ENCODE peak calls at places on chromosome 21, in four cellular contexts. I, H, G and B are unnamed samples.

GRCh38 chr21:26212220-26212619 is 41.6 kb upstream of the APP start:
- DNase-seq in I (no peak), H (no peak), G (no peak), B (no peak)

GRCh38 chr21:34690041-34690792 is 21.4 kb downstream of the CLIC6 start:
- DNase-seq in I (no peak), H (no peak), G (no peak), B (no peak)

GRCh38 chr21:40512590-40512989 is 334.4 kb downstream of the DSCAM start:
- DNase-seq in I (no peak), H (no peak), G (no peak), B (no peak)

GRCh38 chr21:42461881-42462877 is 33.8 kb downstream of the RSPH1 start:
- DNase-seq in I (no peak), H (no peak), G (no peak), B (no peak)

GRCh38 chr21:44300262-44300959 is 558 bp downstream of the PFKL start:
- DNase-seq in I (no peak), H (peak; percentile 82), G (peak; percentile 74), B (peak; percentile 56)

GRCh38 chr21:44618909-44619308 is 7.0 kb downstream of the KRTAP10-8 start:
- DNase-seq in I (no peak), H (no peak), G (no peak), B (no peak)

GRCh38 chr21:45288441-45288841 is 746 bp upstream of the POFUT2 start:
- DNase-seq in I (no peak), H (no peak), G (peak; percentile 6), B (no peak)

GRCh38 chr21:45082715-45083114 is 8.3 kb downstream of the ADARB1 start:
- DNase-seq in I (no peak), H (no peak), G (no peak), B (no peak)

GRCh38 chr21:38384246-38384576 is 114.1 kb downstream of the ERG start:
- DNase-seq in I (no peak), H (no peak), G (no peak), B (no peak)

GRCh38 chr21:42314616-42315295 is 453 bp downstream of the TFF3 start:
- DNase-seq in I (no peak), H (no peak), G (no peak), B (no peak)

GRCh38 chr21:33976082-33976979 is 60.7 kb upstream of the ATP5PO start:
- DNase-seq in I (peak; percentile 91), H (peak; percentile 48), G (peak; percentile 34), B (peak; percentile 82)

GRCh38 chr21:41010981-41011380 is 157.0 kb upstream of the BACE2 start:
- DNase-seq in I (no peak), H (no peak), G (no peak), B (no peak)